ENCODE peak calls at places on chromosomes 4 and X, in five cellular contexts. K, F, N, M and C are unnamed samples.

GRCh38 chrX:11296051-11296450 is 2.8 kb downstream of the AMELX start:
- DNase-seq in K (no peak), F (no peak), N (no peak), M (no peak), C (no peak)

GRCh38 chrX:130771648-130772312 is 131.2 kb downstream of the ENOX2 start:
- DNase-seq in K (no peak), F (no peak), N (no peak), M (no peak), C (no peak)

GRCh38 chrX:72107841-72108590 is 23.7 kb downstream of the RTL5 start:
- DNase-seq in K (no peak), F (no peak), N (no peak), M (no peak), C (no peak)

GRCh38 chr4:145090370-145090769 is 7.6 kb downstream of the ANAPC10 start:
- DNase-seq in K (no peak), F (no peak), N (no peak), M (no peak), C (no peak)

GRCh38 chr4:121041307-121042090 is 30.8 kb downstream of the NDNF start:
- DNase-seq in K (no peak), F (no peak), N (peak), M (peak), C (no peak)

GRCh38 chr4:74284074-74284473 is 24.2 kb upstream of the EPGN start:
- DNase-seq in K (no peak), F (no peak), N (no peak), M (no peak), C (no peak)

GRCh38 chr4:15396157-15396800 is 31.6 kb upstream of the C1QTNF7 start:
- DNase-seq in K (no peak), F (no peak), N (peak), M (peak), C (no peak)

GRCh38 chr4:118823471-118823870 is 12.5 kb downstream of the SEC24D start:
- DNase-seq in K (no peak), F (no peak), N (no peak), M (no peak), C (no peak)

GRCh38 chr4:8427761-8428287 is 12.7 kb downstream of the ACOX3 start:
- DNase-seq in K (no peak), F (no peak), N (no peak), M (no peak), C (no peak)

GRCh38 chrX:102975016-102975415 is 37.9 kb downstream of the RAB40AL start:
- DNase-seq in K (no peak), F (no peak), N (no peak), M (no peak), C (no peak)

GRCh38 chr4:24768604-24769003 is 26.8 kb upstream of the SOD3 start:
- DNase-seq in K (no peak), F (no peak), N (no peak), M (no peak), C (no peak)

GRCh38 chr4:183195534-183195933 is 96.5 kb downstream of the WWC2 start:
- DNase-seq in K (no peak), F (no peak), N (no peak), M (no peak), C (no peak)

GRCh38 chr4:174213734-174214101 is 69.7 kb downstream of the FBXO8 start:
- DNase-seq in K (no peak), F (no peak), N (no peak), M (no peak), C (no peak)

GRCh38 chr4:119646347-119647071 is 17.9 kb upstream of the PDE5A start:
- DNase-seq in K (no peak), F (peak), N (no peak), M (no peak), C (no peak)

GRCh38 chrX:125131146-125131545 is 188.5 kb upstream of the TEX13C start:
- DNase-seq in K (no peak), F (no peak), N (no peak), M (no peak), C (no peak)

GRCh38 chr4:74794341-74794801 is at the start of gene BTC:
- DNase-seq in K (peak), F (no peak), N (no peak), M (no peak), C (peak)

GRCh38 chrX:129945131-129945530 is 37.3 kb upstream of the BCORL1 start:
- DNase-seq in K (no peak), F (no peak), N (no peak), M (no peak), C (no peak)

GRCh38 chr4:64144994-64145393 is 264.3 kb downstream of the TECRL start:
- DNase-seq in K (no peak), F (no peak), N (no peak), M (no peak), C (no peak)

GRCh38 chrX:110915120-110915519 is 119.5 kb upstream of the CHRDL1 start:
- DNase-seq in K (no peak), F (no peak), N (no peak), M (no peak), C (no peak)

GRCh38 chr4:147325566-147325965 is 155.3 kb upstream of the EDNRA start:
- DNase-seq in K (no peak), F (no peak), N (no peak), M (no peak), C (no peak)

GRCh38 chr4:149048451-149049143 is 606.4 kb upstream of the NR3C2 start:
- DNase-seq in K (no peak), F (no peak), N (no peak), M (no peak), C (no peak)

GRCh38 chr4:3287271-3287971 is 5.4 kb upstream of the RGS12 start:
- DNase-seq in K (no peak), F (no peak), N (no peak), M (no peak), C (no peak)

GRCh38 chrX:10327651-10328050 is 170.9 kb downstream of the CLCN4 start:
- DNase-seq in K (no peak), F (no peak), N (no peak), M (no peak), C (no peak)

GRCh38 chr4:5524900-5525299 is 183.5 kb downstream of the EVC2 start:
- DNase-seq in K (no peak), F (no peak), N (no peak), M (no peak), C (no peak)

GRCh38 chrX:40006025-40007017 is 91.4 kb downstream of the BCOR start:
- DNase-seq in K (peak), F (no peak), N (no peak), M (peak), C (no peak)

GRCh38 chrX:70168238-70169188 is 8.8 kb upstream of the DGAT2L6 start:
- DNase-seq in K (no peak), F (peak), N (no peak), M (no peak), C (no peak)

GRCh38 chrX:14936561-14936960 is 63.3 kb downstream of the MOSPD2 start:
- DNase-seq in K (no peak), F (no peak), N (no peak), M (no peak), C (no peak)

GRCh38 chr4:20629180-20630115 is 70.8 kb upstream of the PACRGL start:
- DNase-seq in K (no peak), F (no peak), N (no peak), M (no peak), C (no peak)

GRCh38 chr4:10281996-10282395 is 165.4 kb upstream of the WDR1 start:
- DNase-seq in K (no peak), F (no peak), N (no peak), M (no peak), C (no peak)

GRCh38 chrX:10048695-10049094 is 81.5 kb downstream of the CLDN34 start:
- DNase-seq in K (no peak), F (no peak), N (no peak), M (no peak), C (no peak)

GRCh38 chrX:119826399-119826959 is 26.3 kb downstream of the UPF3B start:
- DNase-seq in K (no peak), F (no peak), N (no peak), M (peak), C (no peak)

GRCh38 chrX:132001127-132001526 is 22.0 kb upstream of the STK26 start:
- DNase-seq in K (no peak), F (no peak), N (no peak), M (no peak), C (no peak)